ENCODE peak calls at places on chromosome 2, in four cellular contexts. G is HepG2, X is K562, F is GM12878. N is an unnamed sample.

GRCh38 chr2:226643550-226644275 is 155.9 kb downstream of the IRS1 start:
- DNase-seq in G (no peak), X (no peak), F (no peak), N (no peak)

GRCh38 chr2:188952901-188953300 is 21.3 kb upstream of the COL3A1 start:
- DNase-seq in G (no peak), X (no peak), F (no peak), N (no peak)

GRCh38 chr2:166211079-166211478 is 83.3 kb upstream of the SCN1A start:
- DNase-seq in G (no peak), X (no peak), F (no peak), N (no peak)

GRCh38 chr2:73897934-73898333 is 5.1 kb downstream of the ACTG2 start:
- DNase-seq in G (no peak), X (no peak), F (no peak), N (no peak)

GRCh38 chr2:25294573-25295462 is 46.9 kb downstream of the DNMT3A start:
- DNase-seq in G (no peak), X (no peak), F (no peak), N (peak; percentile 27)

GRCh38 chr2:210955591-210955990 is 399.2 kb downstream of the CPS1 start:
- DNase-seq in G (peak; percentile 63), X (no peak), F (no peak), N (no peak)

GRCh38 chr2:42046819-42047487 is 868 bp upstream of the PKDCC start:
- DNase-seq in G (peak; percentile 58), X (peak; percentile 43), F (no peak), N (peak; percentile 25)

GRCh38 chr2:203340791-203341487 is 12.7 kb downstream of the ABI2 start:
- DNase-seq in G (no peak), X (no peak), F (no peak), N (no peak)

GRCh38 chr2:1653956-1654695 is 90.2 kb downstream of the PXDN start:
- DNase-seq in G (no peak), X (no peak), F (no peak), N (no peak)

GRCh38 chr2:191158751-191159150 is 8.0 kb upstream of the STAT4 start:
- DNase-seq in G (no peak), X (no peak), F (no peak), N (no peak)

GRCh38 chr2:112669667-112670066 is 23.9 kb downstream of the SLC20A1 start:
- DNase-seq in G (no peak), X (no peak), F (no peak), N (no peak)

GRCh38 chr2:190415794-190416729 is 7.9 kb downstream of the MFSD6 start:
- DNase-seq in G (no peak), X (no peak), F (no peak), N (no peak)

GRCh38 chr2:149200109-149200520 is 130.3 kb upstream of the LYPD6 start:
- DNase-seq in G (no peak), X (no peak), F (no peak), N (no peak)

GRCh38 chr2:113829270-113829669 is 60.6 kb upstream of the ACTR3 start:
- DNase-seq in G (no peak), X (no peak), F (no peak), N (no peak)

GRCh38 chr2:162123806-162124758 is 28.0 kb downstream of the GCG start:
- DNase-seq in G (peak; percentile 69), X (peak; percentile 53), F (peak; percentile 9), N (peak; percentile 14)

GRCh38 chr2:159713691-159714585 is 1.6 kb downstream of the MARCHF7 start:
- DNase-seq in G (peak; percentile 10), X (peak; percentile 34), F (no peak), N (no peak)

GRCh38 chr2:62941413-62941812 is 109.2 kb upstream of the OTX1 start:
- DNase-seq in G (no peak), X (no peak), F (no peak), N (no peak)

GRCh38 chr2:112674229-112674628 is 28.5 kb downstream of the SLC20A1 start:
- DNase-seq in G (no peak), X (no peak), F (no peak), N (no peak)

GRCh38 chr2:184517402-184517801 is 80.9 kb upstream of the ZNF804A start:
- DNase-seq in G (no peak), X (no peak), F (no peak), N (no peak)

GRCh38 chr2:157334797-157335196 is 9.2 kb upstream of the ERMN start:
- DNase-seq in G (no peak), X (no peak), F (no peak), N (no peak)

GRCh38 chr2:81650048-81650971 is 1345.8 kb upstream of the LRRTM1 start:
- DNase-seq in G (no peak), X (no peak), F (no peak), N (no peak)

GRCh38 chr2:12929806-12930205 is 213.1 kb downstream of the TRIB2 start:
- DNase-seq in G (no peak), X (no peak), F (no peak), N (no peak)

GRCh38 chr2:236505071-236505470 is 64.6 kb upstream of the ACKR3 start:
- DNase-seq in G (no peak), X (no peak), F (no peak), N (no peak)

GRCh38 chr2:216698895-216699294 is 3.5 kb upstream of the IGFBP5 start:
- DNase-seq in G (peak; percentile 61), X (peak; percentile 31), F (no peak), N (peak; percentile 55)

GRCh38 chr2:190090148-190090547 is 27.6 kb upstream of the MSTN start:
- DNase-seq in G (no peak), X (no peak), F (no peak), N (no peak)

GRCh38 chr2:117935436-117935835 is 78.4 kb downstream of the CCDC93 start:
- DNase-seq in G (no peak), X (no peak), F (no peak), N (no peak)

GRCh38 chr2:3334392-3334791 is 43.2 kb downstream of the EIPR1 start:
- DNase-seq in G (no peak), X (no peak), F (no peak), N (no peak)

GRCh38 chr2:148917431-148917830 is 42.4 kb downstream of the KIF5C start:
- DNase-seq in G (no peak), X (no peak), F (no peak), N (no peak)

GRCh38 chr2:61811821-61812220 is 42.0 kb downstream of the FAM161A start:
- DNase-seq in G (no peak), X (no peak), F (no peak), N (no peak)

GRCh38 chr2:160336091-160336490 is 136.0 kb upstream of the ITGB6 start:
- DNase-seq in G (no peak), X (no peak), F (no peak), N (no peak)

GRCh38 chr2:86453838-86454237 is 12.7 kb downstream of the KDM3A start:
- DNase-seq in G (no peak), X (no peak), F (no peak), N (no peak)

GRCh38 chr2:43224131-43224570 is 2.3 kb downstream of the ZFP36L2 start:
- DNase-seq in G (peak; percentile 71), X (no peak), F (no peak), N (no peak)

GRCh38 chr2:217966399-217967068 is 36.3 kb downstream of the TNS1 start:
- DNase-seq in G (no peak), X (no peak), F (no peak), N (no peak)

GRCh38 chr2:98507461-98507860 is 62.8 kb downstream of the INPP4A start:
- DNase-seq in G (no peak), X (peak; percentile 48), F (no peak), N (no peak)

GRCh38 chr2:172087780-172088244 is 2.5 kb downstream of the DLX1 start:
- DNase-seq in G (no peak), X (no peak), F (no peak), N (no peak)

GRCh38 chr2:20977497-20977896 is 66.4 kb downstream of the APOB start:
- DNase-seq in G (no peak), X (no peak), F (no peak), N (no peak)

GRCh38 chr2:201798252-201798918 is 8.0 kb upstream of the CDK15 start:
- DNase-seq in G (no peak), X (no peak), F (no peak), N (no peak)

GRCh38 chr2:241219030-241219382 is 30.5 kb downstream of the ANO7 start:
- DNase-seq in G (no peak), X (no peak), F (no peak), N (no peak)

GRCh38 chr2:219249203-219249980 is 3.7 kb upstream of the TUBA4B start:
- DNase-seq in G (peak; percentile 96), X (no peak), F (peak; percentile 64), N (no peak)
- TF ChIP-seq SP1 in G (no peak), X (no peak), F (no peak), N (no peak)

DNA sequence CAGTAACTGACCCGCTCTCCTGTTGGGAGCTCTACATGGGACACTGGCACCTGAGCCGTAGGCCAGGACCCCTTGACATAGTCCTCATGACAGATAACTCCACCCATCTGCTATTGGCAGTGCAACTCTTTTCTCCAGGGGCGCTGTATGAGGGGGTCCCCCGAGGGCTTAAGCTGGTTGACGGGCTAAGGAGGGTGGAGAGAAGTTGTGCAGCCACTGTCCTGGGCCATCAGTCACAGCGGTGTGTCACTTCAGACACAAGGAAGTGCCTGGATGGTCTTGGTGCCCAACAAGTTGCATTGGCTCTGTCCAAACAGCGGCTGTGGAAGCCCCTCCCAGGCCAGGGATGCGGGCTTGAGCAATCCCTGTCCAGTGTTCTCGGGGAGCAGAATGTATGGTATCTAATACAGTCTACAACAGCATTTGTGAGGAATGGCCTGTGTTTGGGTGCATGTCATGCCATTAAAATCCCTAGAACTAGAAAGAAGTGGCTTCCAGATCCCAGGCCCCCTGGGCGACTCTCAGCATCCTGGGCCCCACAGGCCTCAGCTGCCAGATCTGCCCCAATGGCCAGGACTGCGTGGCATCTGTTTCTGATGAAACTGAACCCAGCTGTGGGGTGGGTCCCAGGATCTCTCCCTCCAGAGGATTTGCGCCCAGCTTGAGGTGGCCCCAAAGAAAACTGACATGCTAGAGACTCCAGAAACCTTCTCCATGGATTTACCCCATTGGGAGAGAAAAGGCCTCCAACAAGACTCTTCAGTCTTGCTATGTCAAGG is 23.3 kb downstream of the TTC32 start:
- DNase-seq in G (no peak), X (no peak), F (no peak), N (no peak)
- TF ChIP-seq TARDBP in G (no peak), X (no peak), F (no peak), N (no peak)

GRCh38 chr2:102208774-102209173 is 22.0 kb downstream of the IL1RL2 start:
- DNase-seq in G (no peak), X (no peak), F (no peak), N (no peak)
- TF ChIP-seq SP1 in G (no peak), X (no peak), F (no peak), N (no peak)

GRCh38 chr2:36362291-36362690 is 6.7 kb downstream of the CRIM1 start:
- DNase-seq in G (no peak), X (no peak), F (no peak), N (no peak)

GRCh38 chr2:36359006-36359580 is 3.5 kb downstream of the CRIM1 start:
- DNase-seq in G (no peak), X (no peak), F (no peak), N (no peak)

GRCh38 chr2:36361396-36361795 is 5.8 kb downstream of the CRIM1 start:
- DNase-seq in G (no peak), X (no peak), F (no peak), N (no peak)

GRCh38 chr2:36360063-36360462 is 4.5 kb downstream of the CRIM1 start:
- DNase-seq in G (no peak), X (no peak), F (no peak), N (no peak)

DNA sequence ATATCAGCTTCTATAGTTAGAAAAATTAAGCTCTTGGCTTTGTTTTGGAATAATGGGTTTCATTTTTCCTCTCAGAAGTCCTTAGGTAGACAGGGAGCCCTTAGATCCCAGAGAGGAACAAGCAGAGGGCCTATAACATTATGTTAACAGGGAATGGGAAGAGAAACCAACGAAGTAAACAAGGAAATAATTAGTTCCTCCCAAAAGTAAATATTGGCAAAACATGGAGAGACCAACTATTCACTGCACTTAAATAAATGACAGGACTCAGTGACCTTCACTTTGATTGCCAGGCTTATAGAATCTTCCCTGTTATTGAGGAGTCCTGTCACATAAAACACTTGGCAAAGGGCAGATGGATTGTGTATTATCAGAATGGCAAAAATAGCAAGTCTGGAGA is 5.3 kb downstream of the CRIM1 start:
- DNase-seq in G (no peak), X (no peak), F (no peak), N (no peak)
- TF ChIP-seq TARDBP in G (no peak), X (no peak), F (no peak), N (no peak)

N was measured in HEK293T.